ENCODE peak calls at places on chromosomes 11 and 22, in five cellular contexts. A is NT2/D1; L is BJ; I is naive thymus-derived CD4-positive, alpha-beta T cell; S is cardiac muscle cell. W is an unnamed sample.

GRCh38 chr11:107916671-107917241 is 11.5 kb upstream of the RAB39A start:
- DNase-seq in I (no peak), S (peak; percentile 68), L (no peak), A (no peak), W (no peak)

GRCh38 chr11:34548278-34548677 is 34.7 kb upstream of the ELF5 start:
- DNase-seq in L (no peak), I (no peak), A (no peak), S (no peak), W (no peak)

GRCh38 chr22:43393132-43393844 is 18.5 kb upstream of the MPPED1 start:
- DNase-seq in L (no peak), I (no peak), A (no peak), S (no peak), W (no peak)

GRCh38 chr11:46322759-46323158 is 24.5 kb upstream of the DGKZ start:
- DNase-seq in I (no peak), A (no peak), S (no peak), L (no peak), W (no peak)

GRCh38 chr11:59142530-59143507 is at the start of gene FAM111A:
- DNase-seq in L (peak; percentile 35), A (peak; percentile 47), I (peak; percentile 90), S (peak; percentile 75), W (peak; percentile 89)

GRCh38 chr11:69965821-69966582 is 112.1 kb upstream of the ANO1 start:
- DNase-seq in A (no peak), I (no peak), L (no peak), S (no peak), W (no peak)

GRCh38 chr22:23760056-23760455 is 2.7 kb upstream of the C22orf15 start:
- DNase-seq in L (no peak), I (no peak), A (no peak), S (no peak), W (no peak)

GRCh38 chr11:15663778-15664218 is 549.1 kb downstream of the INSC start:
- DNase-seq in A (peak; percentile 20), L (no peak), S (no peak), I (no peak), W (no peak)

GRCh38 chr11:93845181-93846092 is 5.0 kb downstream of the VSTM5 start:
- DNase-seq in S (no peak), A (no peak), I (no peak), L (no peak), W (no peak)

GRCh38 chr11:123430736-123431356 is 777 bp downstream of the GRAMD1B start:
- DNase-seq in A (no peak), L (no peak), S (peak; percentile 57), I (peak; percentile 36), W (peak; percentile 88)

GRCh38 chr11:102914238-102915043 is 39.7 kb upstream of the MMP12 start:
- DNase-seq in S (peak; percentile 68), A (peak; percentile 49), I (no peak), L (no peak), W (peak; percentile 54)

GRCh38 chr22:27997538-27997937 is 78.5 kb upstream of the PITPNB start:
- DNase-seq in I (no peak), A (no peak), L (no peak), S (no peak), W (no peak)

GRCh38 chr11:35035894-35036408 is 103.0 kb upstream of the CD44 start:
- DNase-seq in L (peak; percentile 87), I (no peak), S (no peak), A (no peak), W (no peak)

GRCh38 chr11:65307298-65308229 is 7.1 kb upstream of the CDC42EP2 start:
- DNase-seq in S (no peak), I (no peak), A (no peak), L (no peak), W (no peak)

GRCh38 chr11:100910808-100911207 is 218.8 kb downstream of the PGR start:
- DNase-seq in A (no peak), I (no peak), S (no peak), L (no peak), W (no peak)

GRCh38 chr22:49845666-49846459 is 7.8 kb upstream of the ZBED4 start:
- DNase-seq in A (no peak), L (no peak), I (no peak), S (no peak), W (no peak)

GRCh38 chr11:108947654-108948570 is 283.0 kb downstream of the DDX10 start:
- DNase-seq in L (no peak), I (no peak), A (no peak), S (no peak), W (no peak)

GRCh38 chr11:4891996-4892640 is 10.4 kb downstream of the OR51T1 start:
- DNase-seq in L (peak; percentile 31), I (no peak), S (no peak), A (no peak), W (no peak)

GRCh38 chr11:120129570-120129969 is 8.3 kb downstream of the TRIM29 start:
- DNase-seq in S (no peak), L (no peak), I (no peak), A (no peak), W (no peak)

GRCh38 chr11:66720223-66720898 is 8.7 kb downstream of the SPTBN2 start:
- DNase-seq in I (no peak), L (peak; percentile 5), S (peak; percentile 42), A (no peak), W (no peak)

GRCh38 chr22:24289138-24289537 is 18.5 kb downstream of the SPECC1L start:
- DNase-seq in I (no peak), A (no peak), L (peak; percentile 93), S (peak; percentile 23), W (no peak)

GRCh38 chr22:20458530-20459151 is 21.0 kb upstream of the SCARF2 start:
- DNase-seq in L (no peak), A (no peak), S (no peak), I (no peak), W (no peak)

GRCh38 chr11:46686886-46687810 is 13.3 kb downstream of the ARHGAP1 start:
- DNase-seq in I (no peak), A (no peak), L (no peak), S (no peak), W (no peak)

GRCh38 chr11:72609045-72609444 is 65.2 kb downstream of the PDE2A start:
- DNase-seq in S (no peak), A (no peak), L (no peak), I (no peak), W (no peak)

GRCh38 chr22:19971276-19972124 is 29.9 kb upstream of the TXNRD2 start:
- DNase-seq in I (peak; percentile 27), A (no peak), L (no peak), S (no peak), W (no peak)

GRCh38 chr22:48240165-48240934 is 1477.9 kb downstream of the TBC1D22A start:
- DNase-seq in A (no peak), L (no peak), S (no peak), I (no peak), W (no peak)

GRCh38 chr11:6249822-6250555 is 9.6 kb upstream of the CCKBR start:
- DNase-seq in S (no peak), L (no peak), A (no peak), I (no peak), W (peak; percentile 87)

GRCh38 chr22:46055176-46055850 is 78.4 kb upstream of the WNT7B start:
- DNase-seq in I (no peak), S (no peak), A (no peak), L (no peak), W (no peak)

GRCh38 chr22:28911777-28912669 is 28.7 kb downstream of the ZNRF3 start:
- DNase-seq in I (no peak), S (no peak), A (no peak), L (peak; percentile 28), W (no peak)

GRCh38 chr11:12518606-12519385 is 141.4 kb downstream of the PARVA start:
- DNase-seq in L (no peak), A (no peak), I (no peak), S (no peak), W (no peak)
- H3K36me3 ChIP-seq in L (peaks cover 27% of the 10 kb centered on the region), A (peaks cover 36% of the 10 kb centered on the region), I (no peaks in the 10 kb centered on the region), S (no peaks in the 10 kb centered on the region), W (peaks cover 11% of the 10 kb centered on the region)

GRCh38 chr11:94968334-94968958 is 4.9 kb downstream of the CWC15 start:
- DNase-seq in L (no peak), S (peak; percentile 8), A (no peak), I (no peak), W (no peak)

GRCh38 chr11:94961255-94961654 is 12.1 kb downstream of the CWC15 start:
- DNase-seq in L (no peak), I (no peak), S (no peak), A (no peak), W (no peak)

GRCh38 chr11:94959179-94959578 is 14.2 kb downstream of the CWC15 start:
- DNase-seq in I (no peak), L (no peak), S (no peak), A (no peak), W (no peak)

GRCh38 chr11:94960488-94960887 is 12.9 kb downstream of the CWC15 start:
- DNase-seq in A (no peak), I (no peak), L (no peak), S (no peak), W (no peak)

GRCh38 chr11:94964934-94965333 is 8.4 kb downstream of the CWC15 start:
- DNase-seq in I (no peak), L (no peak), A (no peak), S (no peak), W (no peak)
- H3K36me3 ChIP-seq in I (peaks cover 49% of the 10 kb centered on the region), L (peaks cover 17% of the 10 kb centered on the region), A (peaks cover 87% of the 10 kb centered on the region), S (peaks cover 81% of the 10 kb centered on the region), W (no peaks in the 10 kb centered on the region)

GRCh38 chr11:134170909-134171281 is 52.9 kb downstream of the NCAPD3 start:
- DNase-seq in S (no peak), L (peak; percentile 15), A (no peak), I (no peak), W (no peak)
- H3K36me3 ChIP-seq in S (peaks cover 16% of the 10 kb centered on the region), L (peaks cover 4% of the 10 kb centered on the region), A (peaks cover 77% of the 10 kb centered on the region), I (peaks cover 6% of the 10 kb centered on the region), W (no peaks in the 10 kb centered on the region)

GRCh38 chr22:22318723-22319465 is 74.3 kb downstream of the VPREB1 start:
- DNase-seq in I (no peak), A (no peak), L (no peak), S (no peak), W (no peak)

DNA sequence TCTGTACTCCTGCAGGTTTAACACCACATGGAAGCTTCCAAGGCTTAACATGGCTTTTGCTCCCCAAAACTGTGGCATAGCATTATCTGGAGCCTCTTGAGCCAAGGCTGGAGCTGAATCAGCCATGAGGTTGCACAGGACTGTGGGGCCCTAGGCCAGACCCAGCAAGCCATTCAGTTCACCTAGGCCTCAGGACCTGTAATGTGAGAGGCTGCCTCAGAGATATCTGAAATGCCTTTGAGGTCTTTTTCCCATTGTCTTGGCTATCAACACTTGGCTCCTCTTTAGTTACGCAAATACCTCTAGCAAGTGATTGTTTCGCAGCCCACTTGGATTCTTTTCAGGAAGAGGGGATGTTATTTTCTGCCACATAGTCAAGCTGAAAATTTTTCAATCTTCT is 72.0 kb downstream of the VPREB1 start:
- DNase-seq in A (peak; percentile 69), I (no peak), S (no peak), L (no peak), W (no peak)
- H3K36me3 ChIP-seq in A (peaks cover 29% of the 10 kb centered on the region), I (peaks cover 4% of the 10 kb centered on the region), S (peaks cover 18% of the 10 kb centered on the region), L (peaks cover 15% of the 10 kb centered on the region), W (no peaks in the 10 kb centered on the region)

DNA sequence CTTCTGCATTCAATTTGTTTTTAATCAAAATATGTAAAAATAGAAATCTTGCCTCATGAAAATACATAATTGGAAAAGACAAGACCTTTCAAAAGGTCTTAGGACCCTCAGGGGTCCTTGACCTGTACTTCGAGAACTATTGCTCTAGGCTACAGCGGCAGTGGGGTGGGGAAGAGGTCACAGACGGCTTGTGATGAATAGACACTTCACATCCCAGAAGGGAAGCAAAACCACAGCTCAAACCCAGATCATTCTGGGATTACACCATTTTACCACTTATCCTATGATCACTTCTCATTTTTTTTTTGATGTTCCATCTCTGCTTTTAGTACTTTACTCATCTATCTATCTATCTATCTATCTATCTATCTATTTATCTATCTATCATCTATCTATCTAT is 37.2 kb downstream of the RNF141 start:
- DNase-seq in I (no peak), S (no peak), A (no peak), L (no peak), W (no peak)
- H3K36me3 ChIP-seq in I (peaks cover 12% of the 10 kb centered on the region), S (no peaks in the 10 kb centered on the region), A (peaks cover 9% of the 10 kb centered on the region), L (peaks cover 21% of the 10 kb centered on the region), W (no peaks in the 10 kb centered on the region)